ENCODE peak calls at places on chromosomes 4 and X, in six cellular contexts. One of them, this sample, is unnamed.

GRCh38 chrX:23704673-23705206 is 37.4 kb downstream of the PRDX4 start:
- DNase-seq in IMR-90: no peak
- DNase-seq in stomach: no peak
- DNase-seq in tibial nerve: no peak
- DNase-seq in thyroid gland: no peak
- DNase-seq in uterus: no peak
- DNase-seq in this sample: no peak

GRCh38 chrX:113260474-113260873 is 419.8 kb upstream of the AMOT start:
- DNase-seq in uterus: no peak
- DNase-seq in tibial nerve: no peak
- DNase-seq in IMR-90: no peak
- DNase-seq in stomach: no peak
- DNase-seq in thyroid gland: no peak
- DNase-seq in this sample: no peak

GRCh38 chr4:83083925-83084475 is 30.5 kb downstream of the PLAC8 start:
- DNase-seq in IMR-90: no peak
- DNase-seq in tibial nerve: no peak
- DNase-seq in uterus: no peak
- DNase-seq in thyroid gland: peak
- DNase-seq in stomach: no peak
- DNase-seq in this sample: no peak

GRCh38 chr4:10173039-10173753 is 56.6 kb upstream of the WDR1 start:
- DNase-seq in IMR-90: peak
- DNase-seq in tibial nerve: no peak
- DNase-seq in uterus: peak
- DNase-seq in thyroid gland: peak
- DNase-seq in stomach: peak
- DNase-seq in this sample: no peak

GRCh38 chrX:81195712-81196111 is 6.0 kb downstream of the HMGN5 start:
- DNase-seq in thyroid gland: peak
- DNase-seq in uterus: peak
- DNase-seq in tibial nerve: peak
- DNase-seq in stomach: peak
- DNase-seq in IMR-90: peak
- DNase-seq in this sample: peak

GRCh38 chrX:46754450-46755075 is 4.4 kb downstream of the SLC9A7 start:
- DNase-seq in IMR-90: no peak
- DNase-seq in tibial nerve: no peak
- DNase-seq in uterus: no peak
- DNase-seq in stomach: no peak
- DNase-seq in thyroid gland: peak
- DNase-seq in this sample: no peak

GRCh38 chr4:101039367-101039766 is 308.0 kb downstream of the PPP3CA start:
- DNase-seq in stomach: no peak
- DNase-seq in uterus: no peak
- DNase-seq in tibial nerve: no peak
- DNase-seq in thyroid gland: no peak
- DNase-seq in IMR-90: no peak
- DNase-seq in this sample: no peak

GRCh38 chr4:2935762-2936743 is 27.2 kb downstream of the NOP14 start:
- DNase-seq in IMR-90: no peak
- DNase-seq in tibial nerve: no peak
- DNase-seq in thyroid gland: no peak
- DNase-seq in stomach: peak
- DNase-seq in uterus: no peak
- DNase-seq in this sample: peak

GRCh38 chr4:15400911-15401671 is 26.7 kb upstream of the C1QTNF7 start:
- DNase-seq in uterus: peak
- DNase-seq in thyroid gland: peak
- DNase-seq in IMR-90: peak
- DNase-seq in tibial nerve: peak
- DNase-seq in stomach: no peak
- DNase-seq in this sample: peak

GRCh38 chr4:40200881-40201797 is 4.3 kb downstream of the RHOH start:
- DNase-seq in stomach: no peak
- DNase-seq in thyroid gland: no peak
- DNase-seq in IMR-90: peak
- DNase-seq in uterus: no peak
- DNase-seq in tibial nerve: no peak
- DNase-seq in this sample: no peak

GRCh38 chrX:9878141-9878875 is 88.8 kb upstream of the CLDN34 start:
- DNase-seq in tibial nerve: no peak
- DNase-seq in uterus: no peak
- DNase-seq in thyroid gland: no peak
- DNase-seq in stomach: no peak
- DNase-seq in IMR-90: peak
- DNase-seq in this sample: no peak

GRCh38 chr4:120096508-120097297 is 30.1 kb upstream of the MAD2L1 start:
- DNase-seq in stomach: no peak
- DNase-seq in tibial nerve: no peak
- DNase-seq in thyroid gland: no peak
- DNase-seq in uterus: no peak
- DNase-seq in IMR-90: peak
- DNase-seq in this sample: no peak

GRCh38 chr4:3491681-3492405 is 28.7 kb downstream of the DOK7 start:
- DNase-seq in uterus: no peak
- DNase-seq in stomach: no peak
- DNase-seq in IMR-90: peak
- DNase-seq in thyroid gland: no peak
- DNase-seq in tibial nerve: no peak
- DNase-seq in this sample: no peak

GRCh38 chr4:65724973-65725372 is 54.7 kb upstream of the EPHA5 start:
- DNase-seq in uterus: no peak
- DNase-seq in IMR-90: no peak
- DNase-seq in tibial nerve: no peak
- DNase-seq in stomach: no peak
- DNase-seq in thyroid gland: no peak
- DNase-seq in this sample: no peak

GRCh38 chrX:104310084-104310483 is 55.4 kb upstream of the ESX1 start:
- DNase-seq in tibial nerve: no peak
- DNase-seq in uterus: no peak
- DNase-seq in stomach: no peak
- DNase-seq in thyroid gland: no peak
- DNase-seq in IMR-90: peak
- DNase-seq in this sample: no peak

GRCh38 chr4:54516556-54517215 is 141.1 kb upstream of the KIT start:
- DNase-seq in stomach: no peak
- DNase-seq in tibial nerve: no peak
- DNase-seq in IMR-90: peak
- DNase-seq in thyroid gland: no peak
- DNase-seq in uterus: no peak
- DNase-seq in this sample: no peak

GRCh38 chr4:38406243-38406642 is 257.8 kb upstream of the KLF3 start:
- DNase-seq in tibial nerve: no peak
- DNase-seq in IMR-90: no peak
- DNase-seq in uterus: no peak
- DNase-seq in stomach: no peak
- DNase-seq in thyroid gland: no peak
- DNase-seq in this sample: no peak

DNA sequence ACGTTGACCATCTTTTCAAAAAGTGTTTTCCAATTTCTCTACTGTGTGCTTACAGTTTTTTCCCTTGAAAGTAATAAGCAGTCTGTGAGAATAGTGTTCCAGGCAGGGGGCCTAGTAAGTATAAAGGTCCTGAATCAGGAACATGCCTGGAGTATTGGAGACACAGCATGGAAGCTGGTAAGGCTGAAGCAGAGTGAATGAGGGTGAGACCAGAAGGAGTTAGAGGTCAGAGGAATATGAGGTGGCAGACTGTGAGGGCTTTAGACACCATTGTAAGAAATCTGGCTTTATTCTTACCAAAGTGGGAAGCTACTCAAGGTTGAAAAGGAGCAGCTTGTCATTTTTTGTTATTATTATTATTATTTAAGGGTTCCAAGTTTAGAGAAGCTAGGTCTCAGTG is 107.4 kb downstream of the CT47B1 start:
- DNase-seq in thyroid gland: no peak
- DNase-seq in IMR-90: no peak
- DNase-seq in tibial nerve: no peak
- DNase-seq in stomach: no peak
- DNase-seq in uterus: no peak
- DNase-seq in this sample: no peak
- H3K4me3 ChIP-seq in thyroid gland: no peak
- H3K4me3 ChIP-seq in IMR-90: no peak
- H3K4me3 ChIP-seq in tibial nerve: no peak
- H3K4me3 ChIP-seq in stomach: no peak
- H3K4me3 ChIP-seq in uterus: no peak
- H3K4me3 ChIP-seq in this sample: no peak

GRCh38 chr4:137467537-137467936 is 64.8 kb downstream of the PCDH18 start:
- DNase-seq in tibial nerve: no peak
- DNase-seq in stomach: no peak
- DNase-seq in thyroid gland: no peak
- DNase-seq in IMR-90: no peak
- DNase-seq in uterus: no peak
- DNase-seq in this sample: no peak

GRCh38 chr4:137471895-137472294 is 60.4 kb downstream of the PCDH18 start:
- DNase-seq in stomach: no peak
- DNase-seq in uterus: no peak
- DNase-seq in tibial nerve: no peak
- DNase-seq in thyroid gland: no peak
- DNase-seq in IMR-90: peak
- DNase-seq in this sample: no peak

GRCh38 chr4:137471461-137471860 is 60.8 kb downstream of the PCDH18 start:
- DNase-seq in IMR-90: peak
- DNase-seq in tibial nerve: no peak
- DNase-seq in thyroid gland: no peak
- DNase-seq in uterus: no peak
- DNase-seq in stomach: no peak
- DNase-seq in this sample: no peak

GRCh38 chr4:137470806-137471205 is 61.5 kb downstream of the PCDH18 start:
- DNase-seq in IMR-90: no peak
- DNase-seq in stomach: no peak
- DNase-seq in thyroid gland: no peak
- DNase-seq in tibial nerve: no peak
- DNase-seq in uterus: no peak
- DNase-seq in this sample: no peak

DNA sequence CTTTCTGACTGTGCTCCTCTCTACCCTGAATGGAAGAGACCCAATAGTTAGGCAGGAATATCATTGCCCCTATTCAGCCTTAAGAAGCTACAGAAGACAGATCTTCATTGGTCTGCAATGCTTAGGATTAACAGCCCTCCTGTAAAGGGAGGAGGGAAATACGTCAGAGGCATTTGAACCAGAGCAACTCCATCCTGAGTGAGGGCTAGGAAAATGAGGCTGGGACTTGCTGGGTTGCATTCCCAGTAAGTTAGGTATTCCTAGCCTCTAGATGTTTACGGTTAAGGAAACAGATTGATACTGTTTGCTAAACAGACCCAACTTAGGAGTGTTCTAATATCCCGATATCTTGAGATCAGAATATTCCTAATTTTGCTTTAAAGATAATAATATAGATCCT is 63.5 kb downstream of the PCDH18 start:
- DNase-seq in thyroid gland: no peak
- DNase-seq in tibial nerve: no peak
- DNase-seq in uterus: no peak
- DNase-seq in IMR-90: no peak
- DNase-seq in stomach: no peak
- DNase-seq in this sample: no peak
- TF ChIP-seq POLR2A in thyroid gland: no peak
- TF ChIP-seq POLR2A in tibial nerve: no peak
- TF ChIP-seq POLR2A in uterus: no peak
- TF ChIP-seq POLR2A in IMR-90: no peak
- TF ChIP-seq POLR2A in stomach: no peak
- TF ChIP-seq POLR2A in this sample: no peak

DNA sequence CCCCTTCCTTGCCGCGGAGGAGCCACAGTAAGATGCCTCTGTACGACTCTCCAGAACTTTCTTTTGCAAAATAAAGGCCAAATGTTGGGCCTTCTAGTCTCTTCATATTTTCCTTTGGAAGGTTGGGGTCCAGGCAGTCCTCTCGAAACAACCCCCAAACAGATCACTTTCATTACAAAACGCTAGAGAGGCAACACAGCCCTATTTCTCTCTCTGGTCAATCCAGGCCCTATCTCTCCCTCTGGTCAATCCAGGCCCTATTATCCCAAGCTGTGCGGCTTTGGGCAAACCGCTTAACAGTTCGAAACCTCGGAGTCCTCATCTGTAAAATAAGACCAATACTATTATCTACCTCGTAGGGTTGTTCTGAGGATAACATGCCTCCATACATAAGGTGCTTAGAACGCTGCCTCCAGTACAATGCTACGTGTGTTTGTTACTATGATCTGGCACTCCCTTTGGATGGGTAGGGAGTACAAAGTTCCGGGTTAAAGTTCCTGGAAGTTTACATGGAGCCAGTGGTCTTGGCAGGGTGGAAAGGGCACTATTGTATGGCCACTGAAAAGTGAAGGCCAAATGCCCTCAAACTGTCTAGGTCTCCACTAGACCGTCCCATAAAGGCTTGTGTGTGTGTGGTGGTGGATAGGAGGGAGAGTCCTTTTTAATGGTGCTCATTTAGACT is 75.4 kb upstream of the BCOR start:
- DNase-seq in stomach: no peak
- DNase-seq in uterus: no peak
- DNase-seq in tibial nerve: no peak
- DNase-seq in thyroid gland: no peak
- DNase-seq in IMR-90: no peak
- DNase-seq in this sample: no peak
- H3K4me3 ChIP-seq in stomach: peak
- H3K4me3 ChIP-seq in uterus: peak
- H3K4me3 ChIP-seq in tibial nerve: peak
- H3K4me3 ChIP-seq in thyroid gland: no peak
- H3K4me3 ChIP-seq in IMR-90: no peak
- H3K4me3 ChIP-seq in this sample: no peak

GRCh38 chr4:152356428-152357034 is 179.4 kb downstream of the FBXW7 start:
- DNase-seq in stomach: no peak
- DNase-seq in IMR-90: peak
- DNase-seq in thyroid gland: no peak
- DNase-seq in tibial nerve: no peak
- DNase-seq in uterus: no peak
- DNase-seq in this sample: no peak

GRCh38 chr4:152352215-152352614 is 183.7 kb downstream of the FBXW7 start:
- DNase-seq in thyroid gland: no peak
- DNase-seq in tibial nerve: no peak
- DNase-seq in stomach: no peak
- DNase-seq in IMR-90: no peak
- DNase-seq in uterus: no peak
- DNase-seq in this sample: no peak

GRCh38 chr4:152348670-152349069 is 187.2 kb downstream of the FBXW7 start:
- DNase-seq in thyroid gland: no peak
- DNase-seq in tibial nerve: no peak
- DNase-seq in uterus: no peak
- DNase-seq in IMR-90: no peak
- DNase-seq in stomach: no peak
- DNase-seq in this sample: no peak

GRCh38 chr4:152351080-152351479 is 184.8 kb downstream of the FBXW7 start:
- DNase-seq in thyroid gland: no peak
- DNase-seq in stomach: no peak
- DNase-seq in uterus: no peak
- DNase-seq in IMR-90: no peak
- DNase-seq in tibial nerve: no peak
- DNase-seq in this sample: no peak

DNA sequence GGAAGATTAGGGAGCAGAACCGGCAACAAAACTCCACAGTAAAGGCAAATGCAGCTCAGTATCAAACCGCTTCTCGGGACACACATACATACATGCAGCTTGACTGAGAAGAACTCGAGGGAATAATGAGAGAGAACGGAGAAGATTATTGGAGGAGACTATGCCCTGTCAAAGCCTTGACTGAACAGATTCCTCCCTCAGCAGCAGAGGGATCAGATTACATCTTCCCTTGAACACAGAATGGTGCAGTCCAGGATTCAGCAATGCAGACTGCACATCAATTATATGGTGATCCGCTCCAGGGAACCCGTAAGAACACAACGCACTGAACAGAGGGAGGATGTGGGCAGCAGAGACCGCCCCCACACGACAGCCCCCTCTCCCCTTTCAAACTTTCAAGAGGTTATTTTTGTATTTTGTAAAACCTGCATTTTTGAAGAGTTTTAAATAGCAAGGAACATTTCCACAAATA is 183.2 kb downstream of the FBXW7 start:
- DNase-seq in IMR-90: peak
- DNase-seq in tibial nerve: peak
- DNase-seq in thyroid gland: peak
- DNase-seq in uterus: peak
- DNase-seq in stomach: no peak
- DNase-seq in this sample: peak
- TF ChIP-seq POLR2A in IMR-90: peak
- TF ChIP-seq POLR2A in tibial nerve: peak
- TF ChIP-seq POLR2A in thyroid gland: peak
- TF ChIP-seq POLR2A in uterus: peak
- TF ChIP-seq POLR2A in stomach: no peak
- TF ChIP-seq POLR2A in this sample: no peak